ENCODE peak calls at places on chromosome 15, in four cellular contexts. Y, U, M and B are unnamed samples.

GRCh38 chr15:67148196-67148701 is 82.8 kb downstream of the SMAD3 start:
- DNase-seq in Y (no peak), U (no peak), M (peak), B (peak)

GRCh38 chr15:79682285-79682684 is 214.5 kb downstream of the MTHFS start:
- DNase-seq in Y (peak), U (no peak), M (peak), B (peak)

GRCh38 chr15:100818927-100819326 is 60.7 kb upstream of the ALDH1A3 start:
- DNase-seq in Y (no peak), U (no peak), M (peak), B (peak)

GRCh38 chr15:80659375-80659774 is 35.7 kb upstream of the ABHD17C start:
- DNase-seq in Y (no peak), U (no peak), M (no peak), B (no peak)

GRCh38 chr15:37873336-37873735 is 61.1 kb upstream of the TMCO5A start:
- DNase-seq in Y (no peak), U (no peak), M (peak), B (no peak)

GRCh38 chr15:33923446-33923845 is 44.9 kb upstream of the CHRM5 start:
- DNase-seq in Y (no peak), U (no peak), M (no peak), B (no peak)

GRCh38 chr15:63198315-63198714 is 8.9 kb downstream of the RAB8B start:
- DNase-seq in Y (no peak), U (no peak), M (peak), B (no peak)

GRCh38 chr15:68782589-68783161 is 38.0 kb downstream of the ANP32A start:
- DNase-seq in Y (no peak), U (no peak), M (no peak), B (no peak)

GRCh38 chr15:36497903-36498302 is 81.5 kb upstream of the CDIN1 start:
- DNase-seq in Y (no peak), U (peak), M (no peak), B (peak)

GRCh38 chr15:78951841-78952238 is 7.0 kb upstream of the CTSH start:
- DNase-seq in Y (peak), U (no peak), M (no peak), B (no peak)

GRCh38 chr15:63843901-63844317 is 10.2 kb upstream of the HERC1 start:
- DNase-seq in Y (peak), U (no peak), M (peak), B (peak)

GRCh38 chr15:63497642-63498100 is 6.7 kb upstream of the USP3 start:
- DNase-seq in Y (no peak), U (peak), M (no peak), B (no peak)

GRCh38 chr15:35944945-35945344 is 399.0 kb upstream of the DPH6 start:
- DNase-seq in Y (no peak), U (no peak), M (no peak), B (no peak)

GRCh38 chr15:67133738-67134576 is 68.6 kb downstream of the SMAD3 start:
- DNase-seq in Y (no peak), U (peak), M (peak), B (peak)

GRCh38 chr15:48097264-48097663 is 23.5 kb upstream of the SLC24A5 start:
- DNase-seq in Y (no peak), U (no peak), M (no peak), B (no peak)

GRCh38 chr15:92811514-92811913 is 88.6 kb upstream of the CHD2 start:
- DNase-seq in Y (no peak), U (no peak), M (no peak), B (peak)

GRCh38 chr15:90684281-90684680 is 32.9 kb upstream of the BLM start:
- DNase-seq in Y (no peak), U (no peak), M (no peak), B (no peak)

GRCh38 chr15:26590673-26591072 is 182.2 kb downstream of the GABRB3 start:
- DNase-seq in Y (no peak), U (no peak), M (no peak), B (no peak)

GRCh38 chr15:88890495-88890894 is 4.8 kb downstream of the HAPLN3 start:
- DNase-seq in Y (no peak), U (no peak), M (peak), B (peak)

GRCh38 chr15:92714071-92714456 is 58.5 kb upstream of the FAM174B start:
- DNase-seq in Y (no peak), U (no peak), M (peak), B (peak)

GRCh38 chr15:58438956-58439355 is 7.2 kb downstream of the LIPC start:
- DNase-seq in Y (no peak), U (peak), M (peak), B (peak)

GRCh38 chr15:41777421-41777973 is 3.2 kb downstream of the MAPKBP1 start:
- DNase-seq in Y (peak), U (no peak), M (peak), B (peak)

GRCh38 chr15:69305204-69305931 is 6.7 kb downstream of the PAQR5 start:
- DNase-seq in Y (peak), U (no peak), M (peak), B (peak)

GRCh38 chr15:66131200-66131599 is 122.3 kb downstream of the MEGF11 start:
- DNase-seq in Y (no peak), U (no peak), M (no peak), B (no peak)

GRCh38 chr15:89129123-89129815 is 41.0 kb downstream of the ABHD2 start:
- DNase-seq in Y (no peak), U (peak), M (peak), B (no peak)

GRCh38 chr15:56659197-56659596 is 74.1 kb downstream of the ZNF280D start:
- DNase-seq in Y (no peak), U (no peak), M (no peak), B (no peak)

GRCh38 chr15:27906802-27907201 is 192.3 kb downstream of the OCA2 start:
- DNase-seq in Y (no peak), U (peak), M (no peak), B (no peak)

GRCh38 chr15:88142141-88142540 is 114.4 kb downstream of the NTRK3 start:
- DNase-seq in Y (no peak), U (no peak), M (no peak), B (no peak)

GRCh38 chr15:39084683-39085530 is 496.0 kb upstream of the THBS1 start:
- DNase-seq in Y (peak), U (peak), M (peak), B (peak)

GRCh38 chr15:32709295-32710033 is 8.3 kb upstream of the GREM1 start:
- DNase-seq in Y (no peak), U (no peak), M (no peak), B (no peak)

GRCh38 chr15:77527164-77527778 is 105.4 kb downstream of the LINGO1 start:
- DNase-seq in Y (no peak), U (no peak), M (no peak), B (peak)

GRCh38 chr15:57705746-57706404 is 639 bp upstream of the POLR2M start:
- DNase-seq in Y (no peak), U (no peak), M (no peak), B (no peak)

GRCh38 chr15:51982013-51982769 is 10.6 kb upstream of the LEO1 start:
- DNase-seq in Y (peak), U (peak), M (peak), B (peak)

GRCh38 chr15:32919749-32920414 is 202.1 kb downstream of the GREM1 start:
- DNase-seq in Y (peak), U (no peak), M (peak), B (peak)

GRCh38 chr15:76978522-76979330 is 16.2 kb upstream of the PSTPIP1 start:
- DNase-seq in Y (no peak), U (no peak), M (no peak), B (no peak)

GRCh38 chr15:57385923-57386390 is 9.7 kb downstream of the CGNL1 start:
- DNase-seq in Y (no peak), U (no peak), M (no peak), B (no peak)

GRCh38 chr15:37134699-37135131 is 34.4 kb upstream of the MEIS2 start:
- DNase-seq in Y (no peak), U (peak), M (peak), B (peak)

GRCh38 chr15:74130089-74130848 is at the start of gene ISLR2:
- DNase-seq in Y (no peak), U (no peak), M (peak), B (peak)